ENCODE peak calls at places on chromosome 1, in five cellular contexts. One of them, this sample, is unnamed.

GRCh38 chr1:119732465-119733168 is 20.9 kb downstream of the PHGDH start:
- DNase-seq in ovary: no peak
- DNase-seq in prostate gland: no peak
- DNase-seq in Caco-2: no peak
- DNase-seq in A549: no peak
- DNase-seq in this sample: no peak

GRCh38 chr1:2378956-2379732 is 12.2 kb downstream of the MORN1 start:
- DNase-seq in ovary: no peak
- DNase-seq in prostate gland: no peak
- DNase-seq in Caco-2: no peak
- DNase-seq in A549: no peak
- DNase-seq in this sample: no peak

GRCh38 chr1:62263006-62263812 is 56.0 kb downstream of the KANK4 start:
- DNase-seq in ovary: no peak
- DNase-seq in prostate gland: no peak
- DNase-seq in Caco-2: no peak
- DNase-seq in A549: no peak
- DNase-seq in this sample: no peak

GRCh38 chr1:16081636-16082035 is 8.2 kb upstream of the FAM131C start:
- DNase-seq in ovary: no peak
- DNase-seq in prostate gland: no peak
- DNase-seq in Caco-2: no peak
- DNase-seq in A549: no peak
- DNase-seq in this sample: no peak

GRCh38 chr1:184524248-184524647 is 137.4 kb downstream of the C1orf21 start:
- DNase-seq in ovary: no peak
- DNase-seq in prostate gland: no peak
- DNase-seq in Caco-2: no peak
- DNase-seq in A549: no peak
- DNase-seq in this sample: no peak

GRCh38 chr1:53740621-53741105 is 1.7 kb upstream of the GLIS1 start:
- DNase-seq in ovary: no peak
- DNase-seq in prostate gland: no peak
- DNase-seq in Caco-2: no peak
- DNase-seq in A549: no peak
- DNase-seq in this sample: no peak

GRCh38 chr1:88150330-88150729 is 533.7 kb upstream of the PKN2 start:
- DNase-seq in ovary: no peak
- DNase-seq in prostate gland: no peak
- DNase-seq in Caco-2: no peak
- DNase-seq in A549: no peak
- DNase-seq in this sample: no peak

GRCh38 chr1:99643021-99643779 is 2.7 kb upstream of the PALMD start:
- DNase-seq in ovary: no peak
- DNase-seq in prostate gland: no peak
- DNase-seq in Caco-2: no peak
- DNase-seq in A549: no peak
- DNase-seq in this sample: no peak

GRCh38 chr1:110600716-110601115 is 5.4 kb downstream of the KCNA2 start:
- DNase-seq in ovary: no peak
- DNase-seq in prostate gland: no peak
- DNase-seq in Caco-2: no peak
- DNase-seq in A549: no peak
- DNase-seq in this sample: no peak

GRCh38 chr1:204649756-204650155 is 35.8 kb downstream of the LRRN2 start:
- DNase-seq in ovary: no peak
- DNase-seq in prostate gland: peak
- DNase-seq in Caco-2: no peak
- DNase-seq in A549: no peak
- DNase-seq in this sample: no peak

GRCh38 chr1:76583875-76584477 is 283.3 kb upstream of the ST6GALNAC5 start:
- DNase-seq in ovary: no peak
- DNase-seq in prostate gland: no peak
- DNase-seq in Caco-2: no peak
- DNase-seq in A549: no peak
- DNase-seq in this sample: no peak

GRCh38 chr1:93567255-93567918 is 114.2 kb downstream of the BCAR3 start:
- DNase-seq in ovary: no peak
- DNase-seq in prostate gland: no peak
- DNase-seq in Caco-2: peak
- DNase-seq in A549: no peak
- DNase-seq in this sample: no peak

GRCh38 chr1:158075078-158075477 is 81.6 kb downstream of the KIRREL1 start:
- DNase-seq in ovary: no peak
- DNase-seq in prostate gland: no peak
- DNase-seq in Caco-2: no peak
- DNase-seq in A549: no peak
- DNase-seq in this sample: no peak

GRCh38 chr1:22166439-22166838 is 23.5 kb upstream of the WNT4 start:
- DNase-seq in ovary: no peak
- DNase-seq in prostate gland: no peak
- DNase-seq in Caco-2: no peak
- DNase-seq in A549: no peak
- DNase-seq in this sample: no peak

GRCh38 chr1:61743716-61744620 is 1.7 kb downstream of the PATJ start:
- DNase-seq in ovary: no peak
- DNase-seq in prostate gland: no peak
- DNase-seq in Caco-2: peak
- DNase-seq in A549: no peak
- DNase-seq in this sample: no peak

GRCh38 chr1:108896160-108897150 is 19.7 kb downstream of the GPSM2 start:
- DNase-seq in ovary: no peak
- DNase-seq in prostate gland: no peak
- DNase-seq in Caco-2: no peak
- DNase-seq in A549: no peak
- DNase-seq in this sample: no peak

GRCh38 chr1:103341377-103341880 is 184.1 kb upstream of the RNPC3 start:
- DNase-seq in ovary: no peak
- DNase-seq in prostate gland: no peak
- DNase-seq in Caco-2: no peak
- DNase-seq in A549: no peak
- DNase-seq in this sample: no peak

GRCh38 chr1:47592296-47592975 is 154.6 kb downstream of the FOXD2 start:
- DNase-seq in ovary: no peak
- DNase-seq in prostate gland: no peak
- DNase-seq in Caco-2: no peak
- DNase-seq in A549: no peak
- DNase-seq in this sample: no peak

DNA sequence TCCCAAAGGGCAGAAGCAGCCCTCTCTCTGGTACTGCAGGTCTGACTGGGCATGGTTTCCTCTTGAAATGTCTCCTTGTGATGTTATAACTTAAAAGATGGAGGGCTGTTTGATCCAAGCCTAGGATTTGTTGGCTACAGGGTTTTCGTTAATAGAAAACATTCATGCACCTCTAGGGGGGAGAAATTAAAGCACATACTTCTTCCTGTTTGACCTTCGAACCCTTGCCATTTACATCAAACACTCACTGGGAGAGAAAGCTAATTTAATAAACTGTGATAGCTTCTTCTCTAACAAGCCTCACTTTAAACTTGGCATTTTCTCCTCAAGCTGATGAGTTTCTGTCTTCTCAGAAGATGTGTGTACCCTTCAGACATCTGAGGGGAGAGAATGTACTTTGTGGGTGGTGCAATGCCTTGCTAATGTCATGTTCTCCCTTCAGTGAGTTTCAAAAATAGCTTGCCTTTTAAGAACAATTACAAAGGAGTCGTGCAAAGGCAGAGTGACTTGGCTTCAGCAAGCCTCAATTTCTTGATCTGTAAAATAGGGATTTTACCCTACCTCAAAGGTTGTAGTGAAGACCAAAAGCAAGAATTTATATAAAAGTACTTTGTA is 20.4 kb downstream of the CACHD1 start:
- DNase-seq in ovary: no peak
- DNase-seq in prostate gland: no peak
- DNase-seq in Caco-2: no peak
- DNase-seq in A549: no peak
- DNase-seq in this sample: no peak
- TF ChIP-seq CTCF in ovary: no peak
- TF ChIP-seq CTCF in prostate gland: no peak
- TF ChIP-seq CTCF in Caco-2: no peak
- TF ChIP-seq CTCF in A549: no peak
- TF ChIP-seq CTCF in this sample: no peak

DNA sequence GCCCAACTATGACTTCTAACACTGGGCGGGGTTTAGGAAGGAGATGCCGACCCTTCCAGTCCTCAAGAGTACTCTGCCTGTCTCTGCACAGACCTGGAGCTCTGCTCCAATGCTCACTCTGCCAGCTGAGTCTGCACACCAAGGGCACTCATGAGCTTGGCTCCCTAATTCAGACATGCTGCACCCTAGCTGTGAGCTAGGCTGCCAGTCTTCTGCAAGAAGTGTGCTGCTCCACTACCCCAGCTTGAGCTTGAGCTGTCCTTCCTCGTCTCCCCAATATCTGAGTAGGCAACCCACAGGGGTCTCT is 13.2 kb downstream of the TP53BP2 start:
- DNase-seq in ovary: no peak
- DNase-seq in prostate gland: no peak
- DNase-seq in Caco-2: no peak
- DNase-seq in A549: no peak
- DNase-seq in this sample: no peak
- H3K4me3 ChIP-seq in ovary: no peak
- H3K4me3 ChIP-seq in prostate gland: no peak
- H3K4me3 ChIP-seq in Caco-2: no peak
- H3K4me3 ChIP-seq in A549: no peak
- H3K4me3 ChIP-seq in this sample: no peak

GRCh38 chr1:10665930-10666850 is 130.3 kb downstream of the CASZ1 start:
- DNase-seq in ovary: no peak
- DNase-seq in prostate gland: peak
- DNase-seq in Caco-2: no peak
- DNase-seq in A549: no peak
- DNase-seq in this sample: peak
- TF ChIP-seq CTCF in ovary: no peak
- TF ChIP-seq CTCF in prostate gland: no peak
- TF ChIP-seq CTCF in Caco-2: no peak
- TF ChIP-seq CTCF in A549: no peak
- TF ChIP-seq CTCF in this sample: no peak

GRCh38 chr1:235648407-235648907 is 1.1 kb downstream of the GNG4 start:
- DNase-seq in ovary: peak
- DNase-seq in prostate gland: peak
- DNase-seq in Caco-2: no peak
- DNase-seq in A549: no peak
- DNase-seq in this sample: no peak
- H3K4me3 ChIP-seq in ovary: peak
- H3K4me3 ChIP-seq in prostate gland: peak
- H3K4me3 ChIP-seq in Caco-2: peak
- H3K4me3 ChIP-seq in A549: peak
- H3K4me3 ChIP-seq in this sample: no peak

GRCh38 chr1:183293243-183293642 is 107.2 kb downstream of the LAMC2 start:
- DNase-seq in ovary: no peak
- DNase-seq in prostate gland: no peak
- DNase-seq in Caco-2: no peak
- DNase-seq in A549: no peak
- DNase-seq in this sample: no peak

GRCh38 chr1:183291216-183291762 is 105.2 kb downstream of the LAMC2 start:
- DNase-seq in ovary: no peak
- DNase-seq in prostate gland: no peak
- DNase-seq in Caco-2: no peak
- DNase-seq in A549: no peak
- DNase-seq in this sample: no peak

GRCh38 chr1:183290628-183291027 is 104.6 kb downstream of the LAMC2 start:
- DNase-seq in ovary: no peak
- DNase-seq in prostate gland: no peak
- DNase-seq in Caco-2: no peak
- DNase-seq in A549: no peak
- DNase-seq in this sample: no peak

GRCh38 chr1:183293856-183294255 is 107.8 kb downstream of the LAMC2 start:
- DNase-seq in ovary: no peak
- DNase-seq in prostate gland: no peak
- DNase-seq in Caco-2: no peak
- DNase-seq in A549: no peak
- DNase-seq in this sample: no peak

DNA sequence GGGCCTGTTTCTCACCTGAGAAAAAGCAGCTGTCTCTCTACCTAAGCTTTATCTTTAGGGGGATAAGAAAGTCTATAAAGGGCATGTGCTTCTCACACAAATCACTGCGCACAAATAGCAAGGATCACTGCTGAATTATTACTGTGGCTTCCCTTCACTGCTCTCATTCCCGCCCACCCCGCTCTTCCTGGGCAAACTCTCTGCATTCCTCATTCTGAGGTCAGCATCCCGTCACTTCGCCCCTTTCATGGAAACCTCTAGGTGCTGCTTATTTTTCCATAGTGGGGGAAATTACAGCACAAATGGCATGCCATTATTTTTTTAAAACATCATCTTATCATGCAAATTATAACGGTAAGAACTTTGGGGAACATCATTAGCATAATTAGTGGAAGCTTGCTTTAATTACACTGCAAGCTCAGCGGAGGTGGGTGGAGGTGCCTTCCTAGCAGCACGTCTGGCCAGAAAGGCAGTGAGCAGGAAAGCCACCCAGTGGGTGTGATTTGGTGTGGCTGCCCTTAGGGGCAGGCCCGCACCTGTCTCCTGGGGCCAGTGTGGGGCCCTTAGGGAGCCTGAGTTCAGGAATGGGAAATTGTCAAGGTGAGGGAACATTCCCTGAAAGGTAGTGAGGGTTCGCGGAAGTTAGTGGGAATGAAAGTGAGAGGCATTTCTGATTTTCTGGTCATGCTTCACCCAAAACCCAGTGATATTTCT is 105.9 kb downstream of the LAMC2 start:
- DNase-seq in ovary: peak
- DNase-seq in prostate gland: no peak
- DNase-seq in Caco-2: no peak
- DNase-seq in A549: no peak
- DNase-seq in this sample: no peak
- TF ChIP-seq CTCF in ovary: no peak
- TF ChIP-seq CTCF in prostate gland: no peak
- TF ChIP-seq CTCF in Caco-2: no peak
- TF ChIP-seq CTCF in A549: no peak
- TF ChIP-seq CTCF in this sample: no peak

This sample was measured in kidney epithelial cell.